ENCODE peak calls at places on chromosome 10, in five cellular contexts. U is HepG2, M is H1, H is K562, F is GM12878. L is an unnamed sample.

GRCh38 chr10:93072225-93072712 is 1.4 kb upstream of the CYP26A1 start:
- DNase-seq in U (no peak), M (no peak), H (no peak), F (no peak), L (no peak)

GRCh38 chr10:93496322-93497041 is at the start of gene CEP55:
- DNase-seq in U (peak; percentile 86), M (peak; percentile 95), H (peak; percentile 93), F (peak; percentile 74), L (peak; percentile 97)

GRCh38 chr10:191703-192518 is 56.7 kb downstream of the ZMYND11 start:
- DNase-seq in U (peak; percentile 19), M (no peak), H (no peak), F (no peak), L (no peak)

GRCh38 chr10:59372543-59372942 is 10.2 kb upstream of the FAM13C start:
- DNase-seq in U (no peak), M (no peak), H (no peak), F (no peak), L (no peak)

GRCh38 chr10:62037166-62037831 is 135.8 kb downstream of the ARID5B start:
- DNase-seq in U (peak; percentile 79), M (no peak), H (no peak), F (no peak), L (no peak)

GRCh38 chr10:110372656-110373055 is 67.9 kb upstream of the SMNDC1 start:
- DNase-seq in U (no peak), M (no peak), H (no peak), F (no peak), L (no peak)

GRCh38 chr10:64732372-64732715 is 1211.1 kb downstream of the REEP3 start:
- DNase-seq in U (no peak), M (no peak), H (no peak), F (no peak), L (no peak)

GRCh38 chr10:22320591-22321155 is at the start of gene BMI1:
- DNase-seq in U (peak; percentile 63), M (peak; percentile 54), H (peak; percentile 81), F (no peak), L (peak; percentile 95)

GRCh38 chr10:131737543-131738395 is 163.0 kb upstream of the PPP2R2D start:
- DNase-seq in U (no peak), M (peak; percentile 33), H (no peak), F (no peak), L (peak; percentile 8)

GRCh38 chr10:69458426-69459100 is 7.3 kb downstream of the TSPAN15 start:
- DNase-seq in U (no peak), M (no peak), H (no peak), F (no peak), L (no peak)

GRCh38 chr10:43128958-43129706 is 9.1 kb upstream of the CSGALNACT2 start:
- DNase-seq in U (no peak), M (peak; percentile 27), H (peak; percentile 64), F (no peak), L (peak; percentile 32)

GRCh38 chr10:50279489-50279888 is 28.2 kb upstream of the ASAH2 start:
- DNase-seq in U (peak; percentile 32), M (no peak), H (peak; percentile 63), F (no peak), L (no peak)

GRCh38 chr10:111983970-111984525 is 199.5 kb downstream of the GPAM start:
- DNase-seq in U (no peak), M (no peak), H (no peak), F (no peak), L (no peak)

DNA sequence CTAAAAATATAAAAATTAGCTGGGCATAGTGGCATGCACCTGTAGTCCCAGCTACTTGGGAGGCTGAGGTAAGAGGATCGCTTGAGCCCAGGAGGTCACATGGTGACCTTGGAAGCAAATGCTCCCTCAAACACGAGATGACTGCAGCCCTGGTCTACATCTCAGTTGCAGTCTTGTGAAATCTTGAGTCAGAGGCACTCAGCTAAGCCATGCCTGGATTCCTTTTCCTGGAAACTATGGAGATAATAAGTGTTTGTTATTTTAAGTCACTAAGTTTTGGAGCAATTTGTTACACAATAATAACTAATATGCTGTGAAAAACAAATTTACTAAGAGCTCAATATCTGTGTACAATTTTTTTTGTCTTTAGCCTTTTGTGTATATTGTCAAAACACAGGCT is 284.3 kb upstream of the KAT6B start:
- DNase-seq in U (no peak), M (no peak), H (no peak), F (no peak), L (no peak)
- TF ChIP-seq YY1 in U (no peak), M (no peak), H (no peak), F (no peak), L (no peak)

GRCh38 chr10:32981760-32982159 is 23.7 kb upstream of the ITGB1 start:
- DNase-seq in U (no peak), M (no peak), H (no peak), F (no peak), L (no peak)

GRCh38 chr10:32980242-32980557 is 22.2 kb upstream of the ITGB1 start:
- DNase-seq in U (no peak), M (no peak), H (no peak), F (no peak), L (no peak)

GRCh38 chr10:32982293-32982709 is 24.3 kb upstream of the ITGB1 start:
- DNase-seq in U (no peak), M (no peak), H (no peak), F (no peak), L (no peak)

GRCh38 chr10:32979041-32979440 is 21.0 kb upstream of the ITGB1 start:
- DNase-seq in U (no peak), M (no peak), H (no peak), F (no peak), L (no peak)

GRCh38 chr10:32980558-32981468 is 22.8 kb upstream of the ITGB1 start:
- DNase-seq in U (peak; percentile 87), M (peak; percentile 85), H (peak; percentile 74), F (no peak), L (peak; percentile 81)
- TF ChIP-seq EP300 in U (no peak), M (no peak), H (no peak), F (no peak), L (no peak)

GRCh38 chr10:18449631-18450030 is 201.8 kb downstream of the NSUN6 start:
- DNase-seq in U (no peak), M (no peak), H (no peak), F (no peak), L (no peak)
- H2AFZ ChIP-seq in U (no peak overlapping the region), M (no peak overlapping the region), H (no peak overlapping the region), F (no peak overlapping the region), L (no peak overlapping the region)

GRCh38 chr10:30415613-30416012 is 18.4 kb upstream of the MAP3K8 start:
- DNase-seq in U (no peak), M (no peak), H (no peak), F (no peak), L (no peak)

GRCh38 chr10:30411263-30411662 is 22.7 kb upstream of the MAP3K8 start:
- DNase-seq in U (no peak), M (no peak), H (no peak), F (no peak), L (no peak)

GRCh38 chr10:30417301-30417700 is 16.7 kb upstream of the MAP3K8 start:
- DNase-seq in U (no peak), M (no peak), H (no peak), F (no peak), L (no peak)

DNA sequence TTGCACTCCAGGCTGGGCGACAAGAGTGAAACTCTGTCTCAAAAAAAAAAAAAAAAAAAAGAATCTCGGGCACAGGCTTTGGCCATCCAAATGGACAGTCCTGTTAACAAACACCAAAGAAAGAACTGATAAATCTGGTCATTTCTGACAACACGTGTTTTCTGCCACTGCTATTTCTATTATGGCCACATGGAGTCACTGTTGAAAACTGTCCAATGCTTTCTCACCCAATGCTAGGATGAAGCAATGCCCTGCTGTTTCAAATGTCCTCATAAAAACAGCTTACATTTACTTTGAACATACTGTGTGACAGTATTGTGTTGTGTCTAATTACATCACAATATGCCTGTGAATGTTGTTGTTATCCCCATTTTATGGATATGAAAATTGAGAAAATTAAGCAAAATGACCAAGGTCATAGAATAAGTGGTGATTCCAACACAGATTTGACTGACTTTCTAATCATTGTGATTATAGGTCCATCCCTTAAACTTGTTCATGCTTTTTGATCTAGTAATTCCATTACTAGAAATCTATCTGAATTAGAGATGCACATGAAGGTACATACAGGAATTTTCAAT is 19.9 kb upstream of the MAP3K8 start:
- DNase-seq in U (peak; percentile 70), M (no peak), H (peak; percentile 68), F (no peak), L (peak; percentile 64)
- TF ChIP-seq YY1 in U (no peak), M (no peak), H (no peak), F (no peak), L (no peak)

DNA sequence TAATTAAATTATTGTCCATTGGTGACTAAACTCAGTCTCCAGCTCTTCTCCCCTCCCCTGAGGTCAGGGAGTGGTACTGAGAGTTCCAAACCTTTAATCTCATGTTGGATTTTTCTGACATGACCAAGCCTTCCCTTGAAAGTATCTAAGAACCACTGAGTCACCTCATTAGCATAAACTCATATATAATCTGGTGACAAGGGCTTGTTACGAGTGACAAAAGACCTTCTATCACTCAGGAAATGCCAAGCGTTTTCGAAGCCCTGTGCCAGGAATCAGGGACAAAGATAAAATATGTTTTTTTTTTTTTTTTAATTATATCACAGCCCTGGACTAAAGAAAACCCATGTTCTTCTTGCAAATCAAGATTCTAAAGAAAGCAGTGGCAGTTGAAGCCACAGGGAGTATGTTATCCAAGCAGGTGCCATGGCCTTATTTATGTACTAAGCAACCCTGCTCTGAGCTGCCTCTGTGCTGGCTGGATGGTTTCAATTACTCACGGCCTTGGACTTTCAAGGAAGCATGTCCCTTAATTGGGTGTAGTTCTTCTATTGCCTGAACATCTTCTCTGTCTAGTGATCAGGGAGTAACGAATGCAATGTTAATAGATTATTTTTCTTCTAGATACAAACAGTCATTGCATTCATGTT is 169.0 kb upstream of the PRKCQ start:
- DNase-seq in U (no peak), M (no peak), H (no peak), F (no peak), L (no peak)
- TF ChIP-seq EP300 in U (no peak), M (no peak), H (no peak), F (no peak), L (peak; percentile 72)

DNA sequence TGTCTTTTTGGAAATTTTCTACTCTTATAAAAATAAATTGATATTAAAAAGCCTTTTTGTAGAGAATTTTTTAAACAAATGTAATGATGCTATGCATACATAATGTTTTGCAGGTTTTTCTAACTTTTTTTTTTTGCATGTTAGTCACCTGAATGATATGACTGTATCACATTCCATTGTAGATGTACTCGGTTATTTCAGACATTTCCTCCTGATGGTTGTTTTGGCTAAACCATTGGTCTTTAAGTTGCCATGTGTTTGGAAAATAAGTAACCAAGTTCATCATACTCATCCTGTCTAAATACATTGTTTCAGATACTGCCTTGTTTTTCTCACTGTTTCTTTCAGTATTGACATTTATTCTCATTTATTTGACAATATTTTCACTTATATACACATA is 25.8 kb downstream of the NHLRC2 start:
- DNase-seq in U (no peak), M (no peak), H (no peak), F (no peak), L (no peak)
- H2AFZ ChIP-seq in U (no peak overlapping the region), M (no peak overlapping the region), H (no peak overlapping the region), F (no peak overlapping the region), L (no peak overlapping the region)

GRCh38 chr10:74451127-74451829 is 300.3 kb downstream of the ADK start:
- DNase-seq in U (no peak), M (no peak), H (no peak), F (no peak), L (no peak)

GRCh38 chr10:74450623-74451022 is 299.6 kb downstream of the ADK start:
- DNase-seq in U (no peak), M (no peak), H (no peak), F (no peak), L (no peak)

DNA sequence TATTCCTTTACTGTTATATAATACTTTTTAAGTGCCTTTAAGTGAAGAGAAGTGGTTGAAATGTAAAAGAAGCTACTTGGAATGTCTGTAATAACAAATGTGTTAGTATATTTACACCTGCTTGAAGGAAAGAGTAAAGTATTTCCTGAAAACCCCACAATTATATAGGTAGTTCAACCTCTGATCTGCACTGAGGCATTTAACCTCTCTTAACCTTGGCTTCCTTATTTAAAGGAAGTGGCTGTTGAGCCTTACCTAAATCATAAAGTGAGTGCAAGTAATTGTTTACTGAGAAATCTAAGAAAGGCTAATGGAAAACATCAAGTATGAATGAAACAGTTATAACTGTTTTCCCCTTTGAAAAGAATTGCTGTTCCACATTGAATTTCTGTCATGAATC is 294.5 kb downstream of the ADK start:
- DNase-seq in U (no peak), M (no peak), H (no peak), F (no peak), L (no peak)
- TF ChIP-seq YY1 in U (no peak), M (no peak), H (no peak), F (no peak), L (no peak)